ENCODE peak calls at places on chromosomes 13 and 19, in four cellular contexts. W is astrocyte of the spinal cord, A is ascending aorta, G is left ventricle myocardium inferior. Q is an unnamed sample.

GRCh38 chr13:102401305-102401704 is 543 bp downstream of the FGF14 start:
- DNase-seq in W (peak; percentile 20), A (no peak), G (no peak), Q (peak; percentile 22)

GRCh38 chr13:94328336-94329041 is 151.0 kb downstream of the DCT start:
- DNase-seq in W (no peak), A (no peak), G (no peak), Q (no peak)

GRCh38 chr13:29162638-29163037 is 342.5 kb downstream of the MTUS2 start:
- DNase-seq in W (no peak), A (no peak), G (no peak), Q (no peak)

GRCh38 chr13:53201454-53202225 is 173.0 kb downstream of the OLFM4 start:
- DNase-seq in W (no peak), A (no peak), G (peak; percentile 14), Q (no peak)

GRCh38 chr13:99774644-99775043 is 196.9 kb downstream of the ZIC5 start:
- DNase-seq in W (no peak), A (no peak), G (no peak), Q (no peak)

GRCh38 chr19:34588846-34589245 is 88.1 kb downstream of the SCGB2B2 start:
- DNase-seq in W (no peak), A (no peak), G (no peak), Q (no peak)

GRCh38 chr13:33349314-33349995 is 63.9 kb upstream of the STARD13 start:
- DNase-seq in W (no peak), A (peak; percentile 24), G (peak; percentile 28), Q (no peak)

GRCh38 chr13:38086013-38086412 is 216.4 kb upstream of the TRPC4 start:
- DNase-seq in W (no peak), A (no peak), G (no peak), Q (no peak)

GRCh38 chr13:111916201-111916600 is 150.7 kb upstream of the SOX1 start:
- DNase-seq in W (no peak), A (no peak), G (no peak), Q (no peak)

GRCh38 chr19:48513289-48514122 is 1.9 kb upstream of the LMTK3 start:
- DNase-seq in W (peak; percentile 48), A (no peak), G (no peak), Q (peak; percentile 88)

GRCh38 chr19:55373993-55374757 is 2.5 kb upstream of the TMEM190 start:
- DNase-seq in W (peak; percentile 44), A (no peak), G (no peak), Q (no peak)

GRCh38 chr13:24502567-24503375 is 9.8 kb downstream of the PARP4 start:
- DNase-seq in W (peak; percentile 63), A (no peak), G (peak; percentile 30), Q (no peak)

GRCh38 chr13:48235100-48235813 is 2.3 kb downstream of the ITM2B start:
- DNase-seq in W (peak; percentile 44), A (no peak), G (no peak), Q (peak; percentile 57)

GRCh38 chr19:11098327-11098726 is 9.1 kb downstream of the LDLR start:
- DNase-seq in W (no peak), A (no peak), G (no peak), Q (no peak)

GRCh38 chr19:35030257-35031071 is at the start of gene SCN1B:
- DNase-seq in W (peak; percentile 67), A (no peak), G (peak; percentile 65), Q (peak; percentile 78)

GRCh38 chr13:81302677-81303076 is 961.8 kb upstream of the SPRY2 start:
- DNase-seq in W (no peak), A (no peak), G (no peak), Q (no peak)

GRCh38 chr19:10452726-10453620 is 32.6 kb downstream of the PDE4A start:
- DNase-seq in W (no peak), A (no peak), G (no peak), Q (no peak)

GRCh38 chr19:32104465-32105235 is 240.8 kb upstream of the ZNF507 start:
- DNase-seq in W (peak; percentile 5), A (no peak), G (no peak), Q (no peak)

GRCh38 chr13:31209172-31209818 is 9.5 kb downstream of the B3GLCT start:
- DNase-seq in W (peak; percentile 63), A (no peak), G (peak; percentile 69), Q (no peak)

DNA sequence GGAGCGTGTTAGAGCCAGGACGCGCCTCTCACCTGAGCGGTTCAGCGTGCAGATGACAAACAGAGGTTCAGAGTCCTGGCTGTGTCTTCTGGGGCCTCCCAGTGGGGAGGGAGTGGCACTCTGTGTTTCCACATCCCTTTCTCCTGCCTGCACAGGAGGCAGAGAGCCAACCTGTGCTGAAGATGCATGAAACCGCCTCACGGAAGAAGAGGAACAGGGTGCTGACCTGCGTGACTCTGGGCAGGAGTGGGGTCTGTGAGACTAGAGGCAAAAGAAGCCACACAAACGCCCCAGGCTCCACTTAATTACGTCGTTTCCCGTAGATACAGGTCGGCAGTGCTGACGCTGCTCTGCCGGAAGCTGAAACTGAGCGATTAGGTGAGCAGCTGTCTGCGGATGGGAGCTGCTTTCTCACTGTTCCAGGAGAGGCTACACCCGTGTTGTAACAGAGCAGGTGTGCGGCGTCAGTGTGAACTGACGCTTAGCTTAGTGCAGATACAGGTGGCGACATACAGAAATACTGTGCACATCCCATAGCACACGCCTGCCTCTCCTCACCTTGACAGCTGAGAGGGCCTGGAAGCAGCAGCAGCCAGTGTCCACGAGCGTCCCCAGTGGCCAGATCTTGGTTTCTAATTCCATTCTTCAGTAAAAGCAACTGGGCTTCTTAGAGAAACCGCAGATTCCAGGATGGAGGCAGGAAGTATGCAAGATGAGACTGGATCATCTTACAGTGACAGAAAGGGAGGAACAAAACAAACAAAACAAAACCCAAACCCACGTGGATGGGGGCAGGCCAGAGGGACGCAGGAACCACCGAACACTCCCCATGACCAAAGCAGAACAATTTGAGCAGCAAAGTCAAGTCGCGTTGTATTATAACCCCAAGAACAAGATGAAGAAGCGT is 37.7 kb upstream of the MCF2L start:
- DNase-seq in W (peak; percentile 14), A (no peak), G (no peak), Q (no peak)
- TF ChIP-seq CTCF in W (peak; percentile 60), A (peak; percentile 6), G (peak; percentile 69), Q (no peak)

GRCh38 chr13:109919715-109920375 is 133.5 kb upstream of the IRS2 start:
- DNase-seq in W (peak; percentile 20), A (no peak), G (no peak), Q (no peak)
- TF ChIP-seq CTCF in W (no peak), A (no peak), G (no peak), Q (no peak)

DNA sequence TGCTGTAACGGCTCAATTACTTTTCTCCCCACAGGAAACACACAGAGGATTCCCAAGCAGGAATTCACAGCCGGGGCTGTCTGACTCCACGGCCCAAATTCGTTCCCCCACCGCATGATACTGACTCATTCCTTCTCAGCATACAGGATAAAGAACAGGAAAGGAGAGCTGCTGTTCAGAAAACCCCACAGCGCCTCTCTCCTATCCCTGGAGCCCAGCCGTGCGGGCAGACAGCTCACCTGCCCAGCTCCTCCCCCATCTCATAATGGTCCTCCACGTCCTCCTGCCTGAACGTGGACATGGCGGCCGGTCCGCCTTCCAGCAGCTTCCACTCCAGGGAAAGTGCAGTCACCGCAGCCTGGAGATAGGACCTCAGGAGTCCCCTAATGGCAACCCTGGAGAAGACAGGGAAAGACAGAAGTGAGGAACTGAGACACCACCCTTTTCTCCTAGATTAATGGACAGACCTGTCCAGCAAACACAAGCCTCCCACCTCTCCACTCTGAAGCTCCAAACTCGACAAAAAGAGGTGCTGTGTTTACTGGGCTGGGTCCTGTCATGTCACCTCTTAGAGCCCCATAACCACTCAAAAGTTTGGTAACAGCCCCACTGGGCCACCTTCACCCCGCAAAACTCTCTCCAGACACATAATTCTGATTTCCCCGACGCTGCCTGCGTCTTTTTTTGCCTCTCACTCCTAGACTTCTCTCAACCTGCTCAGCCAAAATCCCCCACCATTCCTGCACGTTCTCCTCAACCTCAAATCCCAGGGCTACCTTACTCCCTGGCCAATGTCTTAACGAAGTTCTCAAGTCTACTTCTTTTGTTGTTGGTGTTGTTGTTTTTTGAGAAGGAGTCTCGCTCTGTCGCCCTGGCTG is 1.2 kb downstream of the DAPK3 start:
- DNase-seq in W (peak; percentile 89), A (peak; percentile 58), G (no peak), Q (no peak)
- TF ChIP-seq CTCF in W (peak; percentile 41), A (no peak), G (no peak), Q (no peak)

DNA sequence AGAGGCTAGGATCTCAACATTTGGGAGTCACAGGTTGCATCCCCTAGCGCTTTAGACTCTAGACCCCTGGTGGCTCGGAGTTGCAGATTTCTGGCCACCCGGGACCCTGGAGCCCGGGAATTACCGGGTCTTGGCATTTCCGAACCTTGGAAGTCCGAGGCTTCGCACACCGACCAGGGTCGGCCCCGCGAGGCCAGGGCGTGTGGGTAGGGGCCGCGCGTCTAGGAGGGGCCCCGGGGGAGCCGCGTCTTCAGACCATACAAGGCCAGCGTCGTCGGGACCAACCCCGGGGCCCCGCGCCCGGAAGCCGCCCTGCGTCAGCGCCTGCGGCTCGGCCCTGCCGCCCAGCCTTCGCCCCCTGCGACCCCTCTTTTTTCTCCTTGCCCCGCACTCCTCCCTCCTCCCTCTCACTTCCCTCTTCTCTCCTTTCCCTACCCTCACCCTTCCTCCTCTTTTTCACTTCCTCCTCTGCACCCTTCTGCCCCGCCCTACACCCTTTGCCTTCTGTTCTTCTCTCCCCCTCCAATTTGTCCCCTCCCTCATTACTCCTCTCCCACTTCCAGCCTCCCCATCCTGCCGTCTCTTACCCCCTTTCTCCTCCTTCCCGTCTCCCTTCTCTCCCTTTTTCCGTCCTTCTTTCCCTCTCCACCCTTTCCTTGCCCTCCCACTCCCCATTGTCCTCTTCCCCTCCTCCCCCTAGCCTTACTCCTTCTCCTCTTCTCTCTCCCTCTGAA is 2.4 kb upstream of the PLEKHG2 start:
- DNase-seq in W (peak; percentile 83), A (peak; percentile 53), G (peak; percentile 87), Q (peak; percentile 84)
- TF ChIP-seq CTCF in W (peak; percentile 3), A (no peak), G (no peak), Q (no peak)

GRCh38 chr13:74883834-74884233 is 598.1 kb downstream of the TBC1D4 start:
- DNase-seq in W (no peak), A (no peak), G (no peak), Q (no peak)
- TF ChIP-seq CTCF in W (peak; percentile 23), A (no peak), G (no peak), Q (no peak)

DNA sequence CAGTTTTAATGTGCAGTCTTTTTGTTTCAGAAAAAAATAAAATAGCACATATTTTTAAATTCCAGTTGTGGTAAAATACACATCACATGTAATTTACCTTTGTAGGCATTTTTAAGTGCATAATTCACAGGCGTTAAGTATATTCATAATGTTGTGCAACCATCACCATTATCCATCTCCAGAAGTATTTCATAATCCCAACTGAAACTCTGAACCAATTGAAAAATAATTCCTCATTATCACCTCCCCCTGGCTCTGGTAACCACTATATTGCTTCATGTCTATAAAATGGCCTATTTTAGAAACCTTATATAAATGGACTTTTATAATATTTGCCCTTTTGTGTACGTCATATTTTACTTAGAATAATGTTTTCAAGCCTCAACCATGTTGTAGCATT is 756.5 kb upstream of the KLHL1 start:
- DNase-seq in W (no peak), A (no peak), G (no peak), Q (no peak)
- TF ChIP-seq CTCF in W (no peak), A (no peak), G (no peak), Q (no peak)